ENCODE peak calls at places on chromosomes 11 and 22, in six cellular contexts. One of them, this sample, is unnamed.

GRCh38 chr11:74123008-74123448 is 47.8 kb downstream of the C2CD3 start:
- DNase-seq in T-helper 2 cell: no peak
- DNase-seq in stimulated activated CD4-positive, alpha-beta T cell treated with anti-CD3 and anti-CD28 coated beads, TNF-alpha, amount 100 ng/mL, for 24 hours: no peak
- DNase-seq in epithelial cell of prostate: no peak
- DNase-seq in SK-MEL-5: no peak
- DNase-seq in nephron progenitor cell: no peak
- DNase-seq in this sample: no peak

GRCh38 chr11:62835336-62835735 is 2.7 kb upstream of the TEX54 start:
- DNase-seq in T-helper 2 cell: no peak
- DNase-seq in stimulated activated CD4-positive, alpha-beta T cell treated with anti-CD3 and anti-CD28 coated beads, TNF-alpha, amount 100 ng/mL, for 24 hours: no peak
- DNase-seq in epithelial cell of prostate: no peak
- DNase-seq in SK-MEL-5: no peak
- DNase-seq in nephron progenitor cell: no peak
- DNase-seq in this sample: no peak

GRCh38 chr11:57417056-57417455 is 9.9 kb downstream of the SLC43A3 start:
- DNase-seq in T-helper 2 cell: no peak
- DNase-seq in stimulated activated CD4-positive, alpha-beta T cell treated with anti-CD3 and anti-CD28 coated beads, TNF-alpha, amount 100 ng/mL, for 24 hours: no peak
- DNase-seq in epithelial cell of prostate: no peak
- DNase-seq in SK-MEL-5: no peak
- DNase-seq in nephron progenitor cell: no peak
- DNase-seq in this sample: no peak

GRCh38 chr11:38759394-38759793 is 2161.4 kb upstream of the RAG2 start:
- DNase-seq in T-helper 2 cell: no peak
- DNase-seq in stimulated activated CD4-positive, alpha-beta T cell treated with anti-CD3 and anti-CD28 coated beads, TNF-alpha, amount 100 ng/mL, for 24 hours: no peak
- DNase-seq in epithelial cell of prostate: no peak
- DNase-seq in SK-MEL-5: no peak
- DNase-seq in nephron progenitor cell: no peak
- DNase-seq in this sample: no peak

GRCh38 chr11:723120-723883 is 17.3 kb downstream of the EPS8L2 start:
- DNase-seq in T-helper 2 cell: no peak
- DNase-seq in stimulated activated CD4-positive, alpha-beta T cell treated with anti-CD3 and anti-CD28 coated beads, TNF-alpha, amount 100 ng/mL, for 24 hours: no peak
- DNase-seq in epithelial cell of prostate: no peak
- DNase-seq in SK-MEL-5: peak
- DNase-seq in nephron progenitor cell: no peak
- DNase-seq in this sample: peak

GRCh38 chr22:43346521-43346929 is 3.4 kb upstream of the SCUBE1 start:
- DNase-seq in T-helper 2 cell: peak
- DNase-seq in stimulated activated CD4-positive, alpha-beta T cell treated with anti-CD3 and anti-CD28 coated beads, TNF-alpha, amount 100 ng/mL, for 24 hours: peak
- DNase-seq in epithelial cell of prostate: no peak
- DNase-seq in SK-MEL-5: peak
- DNase-seq in nephron progenitor cell: peak
- DNase-seq in this sample: peak

GRCh38 chr11:33723238-33723881 is 12.9 kb downstream of the CD59 start:
- DNase-seq in T-helper 2 cell: no peak
- DNase-seq in stimulated activated CD4-positive, alpha-beta T cell treated with anti-CD3 and anti-CD28 coated beads, TNF-alpha, amount 100 ng/mL, for 24 hours: no peak
- DNase-seq in epithelial cell of prostate: no peak
- DNase-seq in SK-MEL-5: peak
- DNase-seq in nephron progenitor cell: no peak
- DNase-seq in this sample: no peak

GRCh38 chr11:15663778-15664218 is 549.1 kb downstream of the INSC start:
- DNase-seq in T-helper 2 cell: no peak
- DNase-seq in stimulated activated CD4-positive, alpha-beta T cell treated with anti-CD3 and anti-CD28 coated beads, TNF-alpha, amount 100 ng/mL, for 24 hours: no peak
- DNase-seq in epithelial cell of prostate: no peak
- DNase-seq in SK-MEL-5: no peak
- DNase-seq in nephron progenitor cell: peak
- DNase-seq in this sample: no peak

GRCh38 chr22:36510966-36511881 is 4.4 kb upstream of the FOXRED2 start:
- DNase-seq in T-helper 2 cell: no peak
- DNase-seq in stimulated activated CD4-positive, alpha-beta T cell treated with anti-CD3 and anti-CD28 coated beads, TNF-alpha, amount 100 ng/mL, for 24 hours: no peak
- DNase-seq in epithelial cell of prostate: no peak
- DNase-seq in SK-MEL-5: peak
- DNase-seq in nephron progenitor cell: peak
- DNase-seq in this sample: no peak

GRCh38 chr11:61327669-61328071 is 5.2 kb downstream of the DDB1 start:
- DNase-seq in T-helper 2 cell: no peak
- DNase-seq in stimulated activated CD4-positive, alpha-beta T cell treated with anti-CD3 and anti-CD28 coated beads, TNF-alpha, amount 100 ng/mL, for 24 hours: no peak
- DNase-seq in epithelial cell of prostate: no peak
- DNase-seq in SK-MEL-5: no peak
- DNase-seq in nephron progenitor cell: no peak
- DNase-seq in this sample: no peak

GRCh38 chr11:6206456-6207180 is 1.3 kb downstream of the C11orf42 start:
- DNase-seq in T-helper 2 cell: no peak
- DNase-seq in stimulated activated CD4-positive, alpha-beta T cell treated with anti-CD3 and anti-CD28 coated beads, TNF-alpha, amount 100 ng/mL, for 24 hours: no peak
- DNase-seq in epithelial cell of prostate: no peak
- DNase-seq in SK-MEL-5: no peak
- DNase-seq in nephron progenitor cell: no peak
- DNase-seq in this sample: no peak

GRCh38 chr11:119025099-119025473 is 5.6 kb downstream of the SLC37A4 start:
- DNase-seq in T-helper 2 cell: no peak
- DNase-seq in stimulated activated CD4-positive, alpha-beta T cell treated with anti-CD3 and anti-CD28 coated beads, TNF-alpha, amount 100 ng/mL, for 24 hours: no peak
- DNase-seq in epithelial cell of prostate: no peak
- DNase-seq in SK-MEL-5: no peak
- DNase-seq in nephron progenitor cell: no peak
- DNase-seq in this sample: no peak

GRCh38 chr11:44788536-44789227 is 61.9 kb downstream of the TSPAN18 start:
- DNase-seq in T-helper 2 cell: no peak
- DNase-seq in stimulated activated CD4-positive, alpha-beta T cell treated with anti-CD3 and anti-CD28 coated beads, TNF-alpha, amount 100 ng/mL, for 24 hours: no peak
- DNase-seq in epithelial cell of prostate: no peak
- DNase-seq in SK-MEL-5: peak
- DNase-seq in nephron progenitor cell: no peak
- DNase-seq in this sample: no peak

GRCh38 chr11:61141601-61142028 is 19.6 kb downstream of the VPS37C start:
- DNase-seq in T-helper 2 cell: no peak
- DNase-seq in stimulated activated CD4-positive, alpha-beta T cell treated with anti-CD3 and anti-CD28 coated beads, TNF-alpha, amount 100 ng/mL, for 24 hours: no peak
- DNase-seq in epithelial cell of prostate: no peak
- DNase-seq in SK-MEL-5: no peak
- DNase-seq in nephron progenitor cell: no peak
- DNase-seq in this sample: no peak

GRCh38 chr11:64290894-64291745 is at the start of gene KCNK4:
- DNase-seq in T-helper 2 cell: no peak
- DNase-seq in stimulated activated CD4-positive, alpha-beta T cell treated with anti-CD3 and anti-CD28 coated beads, TNF-alpha, amount 100 ng/mL, for 24 hours: no peak
- DNase-seq in epithelial cell of prostate: no peak
- DNase-seq in SK-MEL-5: no peak
- DNase-seq in nephron progenitor cell: no peak
- DNase-seq in this sample: no peak

GRCh38 chr11:70169632-70170031 is 33.5 kb upstream of the FADD start:
- DNase-seq in T-helper 2 cell: no peak
- DNase-seq in stimulated activated CD4-positive, alpha-beta T cell treated with anti-CD3 and anti-CD28 coated beads, TNF-alpha, amount 100 ng/mL, for 24 hours: no peak
- DNase-seq in epithelial cell of prostate: no peak
- DNase-seq in SK-MEL-5: no peak
- DNase-seq in nephron progenitor cell: no peak
- DNase-seq in this sample: no peak

GRCh38 chr11:66280428-66280827 is 2.5 kb downstream of the CNIH2 start:
- DNase-seq in T-helper 2 cell: no peak
- DNase-seq in stimulated activated CD4-positive, alpha-beta T cell treated with anti-CD3 and anti-CD28 coated beads, TNF-alpha, amount 100 ng/mL, for 24 hours: no peak
- DNase-seq in epithelial cell of prostate: no peak
- DNase-seq in SK-MEL-5: no peak
- DNase-seq in nephron progenitor cell: no peak
- DNase-seq in this sample: no peak

GRCh38 chr11:121105851-121106250 is 4.8 kb downstream of the TECTA start:
- DNase-seq in T-helper 2 cell: no peak
- DNase-seq in stimulated activated CD4-positive, alpha-beta T cell treated with anti-CD3 and anti-CD28 coated beads, TNF-alpha, amount 100 ng/mL, for 24 hours: no peak
- DNase-seq in epithelial cell of prostate: no peak
- DNase-seq in SK-MEL-5: no peak
- DNase-seq in nephron progenitor cell: no peak
- DNase-seq in this sample: no peak

GRCh38 chr22:33785283-33785991 is 134.8 kb downstream of the LARGE1 start:
- DNase-seq in T-helper 2 cell: no peak
- DNase-seq in stimulated activated CD4-positive, alpha-beta T cell treated with anti-CD3 and anti-CD28 coated beads, TNF-alpha, amount 100 ng/mL, for 24 hours: no peak
- DNase-seq in epithelial cell of prostate: peak
- DNase-seq in SK-MEL-5: no peak
- DNase-seq in nephron progenitor cell: no peak
- DNase-seq in this sample: no peak

GRCh38 chr11:13101836-13102574 is 92.9 kb downstream of the RASSF10 start:
- DNase-seq in T-helper 2 cell: no peak
- DNase-seq in stimulated activated CD4-positive, alpha-beta T cell treated with anti-CD3 and anti-CD28 coated beads, TNF-alpha, amount 100 ng/mL, for 24 hours: no peak
- DNase-seq in epithelial cell of prostate: no peak
- DNase-seq in SK-MEL-5: no peak
- DNase-seq in nephron progenitor cell: no peak
- DNase-seq in this sample: no peak

GRCh38 chr11:104594228-104594958 is 303.9 kb downstream of the CASP12 start:
- DNase-seq in T-helper 2 cell: no peak
- DNase-seq in stimulated activated CD4-positive, alpha-beta T cell treated with anti-CD3 and anti-CD28 coated beads, TNF-alpha, amount 100 ng/mL, for 24 hours: no peak
- DNase-seq in epithelial cell of prostate: no peak
- DNase-seq in SK-MEL-5: no peak
- DNase-seq in nephron progenitor cell: no peak
- DNase-seq in this sample: no peak

GRCh38 chr22:40477683-40478348 is 107.4 kb downstream of the SGSM3 start:
- DNase-seq in T-helper 2 cell: no peak
- DNase-seq in stimulated activated CD4-positive, alpha-beta T cell treated with anti-CD3 and anti-CD28 coated beads, TNF-alpha, amount 100 ng/mL, for 24 hours: no peak
- DNase-seq in epithelial cell of prostate: no peak
- DNase-seq in SK-MEL-5: no peak
- DNase-seq in nephron progenitor cell: no peak
- DNase-seq in this sample: no peak

GRCh38 chr11:103619480-103619879 is 417.0 kb upstream of the DDI1 start:
- DNase-seq in T-helper 2 cell: no peak
- DNase-seq in stimulated activated CD4-positive, alpha-beta T cell treated with anti-CD3 and anti-CD28 coated beads, TNF-alpha, amount 100 ng/mL, for 24 hours: no peak
- DNase-seq in epithelial cell of prostate: no peak
- DNase-seq in SK-MEL-5: peak
- DNase-seq in nephron progenitor cell: no peak
- DNase-seq in this sample: no peak

GRCh38 chr22:47196493-47196849 is 434.0 kb downstream of the TBC1D22A start:
- DNase-seq in T-helper 2 cell: no peak
- DNase-seq in stimulated activated CD4-positive, alpha-beta T cell treated with anti-CD3 and anti-CD28 coated beads, TNF-alpha, amount 100 ng/mL, for 24 hours: no peak
- DNase-seq in epithelial cell of prostate: no peak
- DNase-seq in SK-MEL-5: no peak
- DNase-seq in nephron progenitor cell: no peak
- DNase-seq in this sample: no peak